ENCODE peak calls at places on chromosomes 16 and 17, in nine cellular contexts. C is psoas muscle, Y is Panc1, R is small intestine, O is K562, Z is IMR-90, M is fibroblast of lung, F is uterus, T is tibial artery. I is an unnamed sample.

GRCh38 chr17:59427425-59427921 is 96.0 kb downstream of the YPEL2 start:
- DNase-seq in C (no peak), Y (no peak), R (no peak), O (no peak), Z (peak; percentile 45), M (peak; percentile 23), F (no peak), T (no peak), I (no peak)

GRCh38 chr16:55470533-55471371 is 8.2 kb upstream of the MMP2 start:
- DNase-seq in C (no peak), Y (no peak), R (no peak), O (no peak), Z (no peak), M (peak; percentile 52), F (no peak), T (no peak), I (no peak)

GRCh38 chr16:64711026-64711425 is 410.8 kb downstream of the CDH11 start:
- DNase-seq in C (no peak), Y (no peak), R (no peak), O (no peak), Z (no peak), M (no peak), F (no peak), T (no peak), I (no peak)

GRCh38 chr17:31908386-31908785 is 6.9 kb upstream of the UTP6 start:
- DNase-seq in C (no peak), Y (no peak), R (no peak), O (no peak), Z (no peak), M (no peak), F (no peak), T (no peak), I (no peak)

GRCh38 chr17:55683554-55684315 is 38.9 kb downstream of the TMEM100 start:
- DNase-seq in C (no peak), Y (no peak), R (no peak), O (no peak), Z (no peak), M (no peak), F (no peak), T (no peak), I (no peak)

GRCh38 chr16:24984903-24985675 is 30.1 kb downstream of the ARHGAP17 start:
- DNase-seq in C (no peak), Y (no peak), R (no peak), O (no peak), Z (no peak), M (no peak), F (no peak), T (no peak), I (no peak)

GRCh38 chr16:4411684-4412083 is 4.7 kb downstream of the CORO7 start:
- DNase-seq in C (peak; percentile 84), Y (no peak), R (no peak), O (no peak), Z (peak; percentile 39), M (peak; percentile 70), F (peak; percentile 75), T (no peak), I (no peak)

GRCh38 chr16:15553313-15554088 is 89.5 kb downstream of the MARF1 start:
- DNase-seq in C (no peak), Y (no peak), R (no peak), O (no peak), Z (peak; percentile 28), M (no peak), F (no peak), T (no peak), I (no peak)

GRCh38 chr17:34153988-34154387 is 101.1 kb upstream of the CCL2 start:
- DNase-seq in C (no peak), Y (no peak), R (no peak), O (no peak), Z (no peak), M (no peak), F (no peak), T (no peak), I (no peak)

GRCh38 chr17:34155947-34156346 is 99.1 kb upstream of the CCL2 start:
- DNase-seq in C (no peak), Y (no peak), R (no peak), O (no peak), Z (no peak), M (no peak), F (no peak), T (no peak), I (no peak)

GRCh38 chr17:34156741-34157589 is 98.1 kb upstream of the CCL2 start:
- DNase-seq in C (no peak), Y (no peak), R (no peak), O (no peak), Z (no peak), M (no peak), F (no peak), T (no peak), I (no peak)

GRCh38 chr17:34154916-34155730 is 100.0 kb upstream of the CCL2 start:
- DNase-seq in C (no peak), Y (no peak), R (no peak), O (no peak), Z (no peak), M (no peak), F (no peak), T (no peak), I (no peak)

GRCh38 chr17:34156401-34156740 is 98.7 kb upstream of the CCL2 start:
- DNase-seq in C (no peak), Y (no peak), R (no peak), O (no peak), Z (no peak), M (no peak), F (no peak), T (no peak), I (no peak)
- H3K27ac ChIP-seq in C (no peak overlapping the region), Y (no peak overlapping the region), R (no peak overlapping the region), O (no peak overlapping the region), Z (no peak overlapping the region), M (no peak overlapping the region), F (no peak overlapping the region), T (no peak overlapping the region), I (no peak overlapping the region)

GRCh38 chr17:3873862-3874261 is 19.0 kb downstream of the CAMKK1 start:
- DNase-seq in C (no peak), Y (no peak), R (no peak), O (no peak), Z (no peak), M (no peak), F (no peak), T (no peak), I (no peak)

GRCh38 chr17:3867606-3868005 is 21.6 kb upstream of the NCBP3 start:
- DNase-seq in C (no peak), Y (no peak), R (no peak), O (no peak), Z (no peak), M (no peak), F (no peak), T (no peak), I (no peak)

GRCh38 chr17:3867106-3867505 is 21.1 kb upstream of the NCBP3 start:
- DNase-seq in C (no peak), Y (no peak), R (no peak), O (no peak), Z (no peak), M (no peak), F (no peak), T (no peak), I (no peak)

GRCh38 chr17:3875317-3875716 is 17.5 kb downstream of the CAMKK1 start:
- DNase-seq in C (no peak), Y (no peak), R (no peak), O (no peak), Z (no peak), M (no peak), F (no peak), T (no peak), I (no peak)

DNA sequence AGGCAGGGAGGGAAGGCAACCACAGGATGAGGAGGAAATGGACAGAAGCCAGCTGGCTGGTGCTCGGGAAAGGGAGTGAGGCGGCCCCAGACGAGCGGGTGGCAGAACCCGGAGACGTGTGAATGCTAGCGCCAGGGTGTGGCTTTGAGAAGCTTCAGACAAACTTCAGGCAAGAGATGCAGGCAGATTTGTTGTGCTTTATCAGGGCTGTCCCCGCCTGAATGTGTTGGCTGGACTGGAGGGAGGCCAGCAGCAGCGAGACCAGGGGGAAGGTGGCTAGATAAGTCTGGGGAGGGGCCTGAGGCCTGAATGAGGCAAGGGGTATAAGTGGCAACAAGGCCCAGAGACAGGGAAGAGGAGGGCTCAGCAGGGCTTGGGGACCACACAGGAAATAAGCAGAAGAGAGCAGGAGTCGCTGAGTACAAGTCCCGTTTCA is 22.0 kb downstream of the CAMKK1 start:
- DNase-seq in C (no peak), Y (no peak), R (peak; percentile 48), O (peak; percentile 23), Z (no peak), M (peak; percentile 46), F (no peak), T (no peak), I (no peak)
- H3K27ac ChIP-seq in C (no peak overlapping the region), Y (no peak overlapping the region), R (no peak overlapping the region), O (no peak overlapping the region), Z (no peak overlapping the region), M (no peak overlapping the region), F (no peak overlapping the region), T (no peak overlapping the region), I (no peak overlapping the region)

GRCh38 chr16:20925780-20926179 is 25.2 kb downstream of the LYRM1 start:
- DNase-seq in C (no peak), Y (no peak), R (peak; percentile 42), O (no peak), Z (no peak), M (no peak), F (no peak), T (no peak), I (no peak)

GRCh38 chr16:20933589-20933988 is 33.0 kb downstream of the LYRM1 start:
- DNase-seq in C (no peak), Y (no peak), R (no peak), O (no peak), Z (no peak), M (no peak), F (no peak), T (no peak), I (no peak)

GRCh38 chr16:20928774-20929411 is 28.3 kb downstream of the LYRM1 start:
- DNase-seq in C (no peak), Y (no peak), R (no peak), O (no peak), Z (no peak), M (peak; percentile 37), F (no peak), T (no peak), I (no peak)

DNA sequence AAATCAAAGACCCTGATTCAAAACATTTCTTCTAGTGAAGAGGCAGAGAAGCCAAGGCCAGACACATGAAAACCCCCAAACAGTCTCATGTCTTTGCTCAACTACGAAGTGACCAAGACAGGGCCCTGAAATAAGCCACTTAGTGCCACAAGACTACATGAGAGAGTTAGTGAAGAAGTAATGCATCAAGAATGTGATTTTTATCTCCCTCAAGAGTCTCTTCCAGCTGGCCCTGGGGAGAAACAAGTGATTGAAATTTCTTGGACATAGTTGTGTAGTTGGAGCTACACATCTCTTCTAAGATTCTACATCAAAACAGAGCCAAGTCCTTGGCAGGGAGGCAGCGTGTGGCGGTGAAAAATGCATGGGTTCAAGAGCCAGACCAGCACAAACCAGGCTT is 30.5 kb downstream of the LYRM1 start:
- DNase-seq in C (no peak), Y (no peak), R (no peak), O (no peak), Z (no peak), M (no peak), F (no peak), T (no peak), I (no peak)
- H3K27ac ChIP-seq in C (no peak overlapping the region), Y (no peak overlapping the region), R (no peak overlapping the region), O (no peak overlapping the region), Z (no peak overlapping the region), M (no peak overlapping the region), F (peak overlapping the region; percentile 78), T (peak overlapping the region; percentile 75), I (no peak overlapping the region)

DNA sequence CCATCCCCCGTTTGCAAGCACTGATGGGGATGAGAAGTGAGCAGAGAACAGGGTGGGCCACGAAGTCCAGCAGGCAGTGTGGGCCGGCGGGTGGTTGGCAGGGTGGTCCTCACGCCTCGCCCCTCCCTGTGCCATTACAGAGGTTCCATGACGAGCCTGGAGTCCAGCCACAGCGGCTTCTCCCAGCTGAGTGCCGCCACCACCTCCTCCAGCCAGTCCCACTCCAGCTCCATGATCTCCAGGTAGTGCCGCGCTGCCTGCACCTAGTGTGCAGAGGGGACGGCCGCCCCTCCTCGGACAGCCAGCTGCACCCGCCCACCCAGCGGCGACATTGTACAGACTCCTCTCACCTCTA is 73.0 kb downstream of the SEC14L1 start:
- DNase-seq in C (no peak), Y (no peak), R (no peak), O (no peak), Z (no peak), M (no peak), F (no peak), T (no peak), I (no peak)
- H3K27ac ChIP-seq in C (no peak overlapping the region), Y (no peak overlapping the region), R (no peak overlapping the region), O (no peak overlapping the region), Z (no peak overlapping the region), M (no peak overlapping the region), F (no peak overlapping the region), T (no peak overlapping the region), I (no peak overlapping the region)